ENCODE peak calls at places on chromosomes 1 and 21, in five cellular contexts. O, T, V, W and B are unnamed samples.
A peak's percentile ranks its signal among the peaks of the same experiment; 100 is the strongest.

GRCh38 chr1:229567109-229567868 is 8.8 kb upstream of the ABCB10 start:
- DNase-seq in T (no peak), O (no peak), W (no peak), V (no peak), B (no peak)

GRCh38 chr1:41738475-41738874 is 180.2 kb downstream of the HIVEP3 start:
- DNase-seq in W (no peak), V (no peak), O (no peak), T (no peak), B (no peak)

GRCh38 chr21:31413698-31414097 is 69.6 kb upstream of the TIAM1 start:
- DNase-seq in V (no peak), W (no peak), T (no peak), O (no peak), B (no peak)

GRCh38 chr1:175555266-175555665 is 188.1 kb downstream of the TNR start:
- DNase-seq in O (no peak), W (no peak), V (no peak), T (no peak), B (no peak)

GRCh38 chr1:205365945-205366463 is 9.3 kb upstream of the KLHDC8A start:
- DNase-seq in V (no peak), O (no peak), W (peak; percentile 76), T (no peak), B (no peak)

GRCh38 chr1:196361112-196361714 is 247.0 kb downstream of the KCNT2 start:
- DNase-seq in W (no peak), V (no peak), O (no peak), T (no peak), B (no peak)

GRCh38 chr1:174058639-174059038 is 36.5 kb upstream of the RC3H1 start:
- DNase-seq in T (no peak), W (no peak), O (no peak), V (no peak), B (no peak)

GRCh38 chr1:43975249-43975961 is 645 bp downstream of the ATP6V0B start:
- DNase-seq in O (no peak), V (peak; percentile 90), T (peak; percentile 28), W (peak; percentile 84), B (peak; percentile 50)

GRCh38 chr1:85225624-85226380 is 25.0 kb upstream of the SYDE2 start:
- DNase-seq in W (no peak), V (no peak), T (no peak), O (no peak), B (no peak)

DNA sequence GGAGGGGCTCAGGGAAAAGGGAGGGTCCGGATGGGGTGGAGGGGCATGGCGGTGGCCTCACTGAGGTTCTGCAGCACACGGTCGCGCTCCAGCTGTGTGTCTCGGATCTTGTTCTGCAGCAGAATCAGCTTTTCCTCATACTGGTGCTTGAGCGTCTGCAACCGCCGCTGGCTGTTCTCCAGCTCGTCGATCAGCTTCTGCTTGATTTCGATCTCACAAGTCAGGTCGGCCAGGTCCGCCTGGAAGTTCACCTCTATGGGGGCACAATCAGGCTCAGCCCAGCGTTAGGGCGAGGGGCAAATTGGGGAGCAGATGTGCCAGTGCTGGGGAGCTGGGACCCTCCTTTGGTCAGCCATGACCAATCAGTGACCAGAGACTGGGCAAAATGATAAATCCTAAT is 25.2 kb downstream of the KIF21B start:
- DNase-seq in W (no peak), T (no peak), V (no peak), O (no peak), B (no peak)
- H3K27me3 ChIP-seq in W (no peaks in the 10 kb centered on the region), T (no peaks in the 10 kb centered on the region), V (no peaks in the 10 kb centered on the region), O (no peaks in the 10 kb centered on the region), B (no peaks in the 10 kb centered on the region)

GRCh38 chr1:209692745-209693504 is 11.7 kb upstream of the HSD11B1 start:
- DNase-seq in V (peak; percentile 82), W (peak; percentile 89), T (peak; percentile 44), O (peak; percentile 67), B (peak; percentile 63)

GRCh38 chr1:209692296-209692695 is 12.3 kb upstream of the HSD11B1 start:
- DNase-seq in W (no peak), T (no peak), V (no peak), O (no peak), B (no peak)

GRCh38 chr1:209697082-209697481 is 7.6 kb upstream of the HSD11B1 start:
- DNase-seq in O (no peak), V (no peak), W (no peak), T (no peak), B (no peak)

DNA sequence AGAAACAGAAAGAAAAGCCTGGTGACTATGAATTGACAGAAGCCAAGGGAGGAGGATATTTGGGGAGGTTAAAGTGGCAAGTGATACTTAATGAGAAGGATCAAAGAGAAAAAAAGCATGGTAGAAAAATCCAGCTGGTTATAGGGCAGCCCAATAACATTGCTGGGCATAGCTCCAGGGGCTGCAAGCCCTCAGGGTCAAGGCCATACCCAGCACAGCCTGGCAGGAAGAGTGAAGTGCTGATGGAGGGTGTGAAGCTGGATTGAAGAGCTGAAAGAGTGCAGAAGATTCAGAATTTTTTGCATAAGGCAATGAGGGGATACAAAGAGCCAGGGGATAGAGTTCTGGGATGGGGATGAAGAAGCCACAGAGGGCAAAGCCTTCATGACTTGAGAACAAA is 8.0 kb upstream of the HSD11B1 start:
- DNase-seq in T (no peak), V (no peak), W (no peak), O (no peak), B (no peak)
- H3K27me3 ChIP-seq in T (no peaks in the 10 kb centered on the region), V (no peaks in the 10 kb centered on the region), W (no peaks in the 10 kb centered on the region), O (peaks cover 2% of the 10 kb centered on the region), B (no peaks in the 10 kb centered on the region)

GRCh38 chr1:182195733-182196132 is 134.2 kb upstream of the ZNF648 start:
- DNase-seq in W (no peak), V (no peak), T (no peak), O (no peak), B (no peak)

GRCh38 chr1:182192215-182192614 is 130.7 kb upstream of the ZNF648 start:
- DNase-seq in W (no peak), O (no peak), V (no peak), T (no peak), B (no peak)

GRCh38 chr1:182193908-182194550 is 132.5 kb upstream of the ZNF648 start:
- DNase-seq in W (no peak), V (peak; percentile 54), T (no peak), O (no peak), B (no peak)

GRCh38 chr1:182189535-182190066 is 128.1 kb upstream of the ZNF648 start:
- DNase-seq in V (no peak), O (no peak), W (no peak), T (no peak), B (no peak)

DNA sequence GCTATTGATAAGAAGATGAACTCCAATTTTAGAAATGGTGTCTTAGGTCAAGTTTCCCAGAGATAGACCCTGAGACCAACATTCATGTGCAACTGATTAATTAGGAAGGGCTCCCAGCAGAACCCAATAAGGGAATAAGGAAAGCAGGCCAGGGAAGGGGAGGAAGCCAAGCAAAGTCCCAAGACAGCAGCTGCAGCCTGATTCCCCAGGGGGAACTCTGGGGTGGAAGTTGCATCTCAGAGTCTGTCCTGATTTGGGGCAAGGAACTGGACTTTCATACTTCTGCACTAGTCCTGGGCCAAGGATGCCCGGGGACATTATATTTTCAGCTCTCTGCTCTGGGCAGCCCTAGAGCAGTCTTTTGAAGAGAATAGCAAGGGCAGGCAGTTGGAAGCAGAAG is 130.2 kb upstream of the ZNF648 start:
- DNase-seq in O (no peak), T (no peak), V (no peak), W (no peak), B (no peak)
- H3K27me3 ChIP-seq in O (no peaks in the 10 kb centered on the region), T (no peaks in the 10 kb centered on the region), V (no peaks in the 10 kb centered on the region), W (no peaks in the 10 kb centered on the region), B (no peaks in the 10 kb centered on the region)

DNA sequence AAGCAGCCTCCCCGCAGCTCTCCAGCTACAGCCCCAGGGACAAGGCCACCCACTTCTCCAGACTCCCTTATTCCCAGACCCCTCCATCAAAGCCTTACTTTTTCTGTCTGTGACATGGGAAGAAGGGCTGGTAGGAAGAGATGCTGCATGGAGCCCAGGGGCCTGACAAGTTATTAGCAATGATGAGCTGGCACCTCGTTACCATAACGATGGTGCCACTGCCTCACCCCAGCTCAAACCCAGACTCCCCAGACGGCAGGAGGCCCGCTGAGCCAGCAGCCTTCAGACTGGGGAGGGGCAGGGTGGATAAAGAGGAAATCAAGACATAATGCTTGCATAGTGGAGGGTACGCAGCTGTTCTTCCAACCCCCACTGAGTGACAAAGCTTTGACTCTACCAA is 3.3 kb downstream of the DLGAP3 start:
- DNase-seq in V (no peak), O (no peak), T (no peak), W (peak; percentile 3), B (no peak)
- H3K27me3 ChIP-seq in V (no peaks in the 10 kb centered on the region), O (peaks cover 34% of the 10 kb centered on the region), T (peaks cover 27% of the 10 kb centered on the region), W (peaks cover 41% of the 10 kb centered on the region), B (peaks cover 40% of the 10 kb centered on the region)

DNA sequence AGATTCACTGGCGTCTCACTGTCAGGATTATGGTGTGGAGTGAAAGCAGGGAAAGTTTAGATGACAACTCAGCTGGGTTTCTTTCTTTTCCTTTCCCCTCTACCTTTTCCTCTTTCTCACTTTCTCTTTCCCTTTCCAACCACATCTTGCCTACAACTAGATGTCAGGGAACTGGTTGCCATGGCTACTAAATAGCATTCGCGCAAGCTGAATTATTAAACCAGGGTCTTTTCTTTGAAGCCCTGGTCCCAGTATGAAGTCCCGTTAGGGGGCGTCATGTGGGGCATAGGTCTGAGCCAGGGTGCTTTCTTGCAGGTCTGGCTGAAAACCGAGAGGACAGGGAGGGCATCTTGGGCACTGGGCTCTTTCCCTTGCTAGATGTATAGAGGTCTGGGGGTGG is 168.4 kb upstream of the CACNA1E start:
- DNase-seq in W (no peak), V (no peak), T (no peak), O (no peak), B (no peak)
- H3K27me3 ChIP-seq in W (peaks cover 35% of the 10 kb centered on the region), V (no peaks in the 10 kb centered on the region), T (peaks cover 23% of the 10 kb centered on the region), O (peaks cover 48% of the 10 kb centered on the region), B (peaks cover 22% of the 10 kb centered on the region)